ENCODE peak calls at places on chromosomes 13 and 19, in six cellular contexts. P is activated naive CD8-positive, alpha-beta T cell treated with anti-CD3 and anti-CD28 coated beads, Interleukin-2, amount 50 U/mL, for 24 hours; M is anterior cingulate cortex; S is GM10248; O is naive thymus-derived CD4-positive, alpha-beta T cell; D is heart right ventricle. J is an unnamed sample.

GRCh38 chr13:101423872-101424271 is 7.6 kb upstream of the NALCN start:
- DNase-seq in S (no peak), O (no peak), M (no peak), P (no peak), D (no peak), J (no peak)

GRCh38 chr13:54640719-54641118 is 1612.1 kb downstream of the OLFM4 start:
- DNase-seq in D (no peak), S (no peak), M (no peak), O (no peak), P (no peak), J (no peak)

GRCh38 chr13:43544011-43544410 is 242.8 kb downstream of the ENOX1 start:
- DNase-seq in D (no peak), M (no peak), P (no peak), S (no peak), O (no peak), J (no peak)

GRCh38 chr13:112693831-112694497 is 4.1 kb downstream of the ATP11A start:
- DNase-seq in M (no peak), P (no peak), D (peak), O (no peak), S (no peak), J (peak)

GRCh38 chr13:98401936-98402335 is 175.0 kb downstream of the STK24 start:
- DNase-seq in S (no peak), M (no peak), O (no peak), P (no peak), D (no peak), J (no peak)

GRCh38 chr13:99605417-99606321 is 104.4 kb downstream of the TM9SF2 start:
- DNase-seq in S (peak), D (peak), O (no peak), P (peak), M (no peak), J (peak)

GRCh38 chr13:39347926-39348901 is 254.8 kb downstream of the LHFPL6 start:
- DNase-seq in O (no peak), M (no peak), P (no peak), S (no peak), D (peak), J (no peak)

GRCh38 chr13:95656386-95657015 is 12.0 kb upstream of the DZIP1 start:
- DNase-seq in P (no peak), O (no peak), S (no peak), D (no peak), M (no peak), J (no peak)

GRCh38 chr19:43847884-43848283 is 20.8 kb downstream of the ZNF283 start:
- DNase-seq in P (no peak), M (no peak), S (no peak), D (no peak), O (no peak), J (no peak)

GRCh38 chr19:6735181-6735891 is 2.0 kb downstream of the GPR108 start:
- DNase-seq in P (no peak), M (no peak), O (no peak), S (no peak), D (no peak), J (no peak)

GRCh38 chr19:35937345-35938281 is 1.4 kb downstream of the LRFN3 start:
- DNase-seq in M (no peak), O (no peak), P (no peak), S (no peak), D (no peak), J (no peak)

GRCh38 chr19:7442423-7442822 is 46.4 kb downstream of the PEX11G start:
- DNase-seq in S (no peak), P (no peak), M (no peak), O (no peak), D (peak), J (no peak)

GRCh38 chr19:45149129-45149528 is 11.7 kb downstream of the NKPD1 start:
- DNase-seq in P (no peak), D (no peak), S (no peak), O (no peak), M (no peak), J (no peak)

GRCh38 chr19:57888494-57889231 is at the start of gene ZNF814:
- DNase-seq in P (peak), M (peak), O (peak), D (peak), S (peak), J (peak)

GRCh38 chr13:90413548-90413947 is 933.9 kb upstream of the MIR17HG start:
- DNase-seq in M (no peak), O (no peak), P (no peak), D (no peak), S (no peak), J (no peak)

GRCh38 chr19:45769821-45770191 is 754 bp upstream of the SIX5 start:
- DNase-seq in P (peak), O (peak), D (peak), M (peak), S (no peak), J (no peak)

GRCh38 chr19:51064534-51065220 is at the start of gene KLK13:
- DNase-seq in P (no peak), O (no peak), S (peak), D (peak), M (no peak), J (no peak)

GRCh38 chr13:99577934-99578917 is 77.0 kb downstream of the TM9SF2 start:
- DNase-seq in O (no peak), P (no peak), S (no peak), D (no peak), M (no peak), J (no peak)

GRCh38 chr13:98411617-98412310 is 165.1 kb downstream of the STK24 start:
- DNase-seq in O (peak), P (no peak), M (no peak), S (no peak), D (no peak), J (no peak)

GRCh38 chr13:94968040-94968756 is 255.9 kb upstream of the SOX21 start:
- DNase-seq in D (no peak), O (no peak), M (no peak), P (peak), S (peak), J (no peak)

GRCh38 chr13:102214956-102215355 is 186.9 kb downstream of the FGF14 start:
- DNase-seq in S (no peak), P (no peak), O (no peak), M (no peak), D (no peak), J (no peak)

GRCh38 chr13:43126420-43126819 is 103.0 kb downstream of the DNAJC15 start:
- DNase-seq in S (no peak), D (no peak), O (no peak), P (no peak), M (no peak), J (no peak)

GRCh38 chr19:49106648-49107135 is 7.5 kb upstream of the LIN7B start:
- DNase-seq in D (no peak), S (no peak), P (peak), M (peak), O (peak), J (no peak)

GRCh38 chr13:41334810-41335209 is 23.7 kb downstream of the NAA16 start:
- DNase-seq in M (no peak), S (no peak), P (no peak), D (no peak), O (no peak), J (no peak)

GRCh38 chr19:27772059-27772458 is 1440.9 kb downstream of the UQCRFS1 start:
- DNase-seq in S (no peak), P (no peak), D (no peak), M (no peak), O (no peak), J (no peak)

GRCh38 chr13:89694471-89694870 is 1653.0 kb upstream of the MIR17HG start:
- DNase-seq in D (no peak), M (no peak), O (no peak), S (no peak), P (no peak), J (no peak)

GRCh38 chr13:35213911-35214310 is 262.6 kb downstream of the MAB21L1 start:
- DNase-seq in D (no peak), M (no peak), O (no peak), P (no peak), S (no peak), J (no peak)